ENCODE peak calls at places on chromosomes 3 and 15, in seven cellular contexts. W, T, H, V, L, U and P are unnamed samples. For H3K27me3, the result is how much of the 10 kb centered on the place peaks cover.

GRCh38 chr15:34725565-34725964 is 29.2 kb downstream of the GJD2 start:
- DNase-seq in V (no peak), H (peak), W (no peak), T (no peak), L (no peak), U (no peak), P (no peak)

GRCh38 chr3:32958509-32958908 is 7.1 kb downstream of the CCR4 start:
- DNase-seq in U (no peak), T (no peak), H (no peak), W (no peak), L (no peak), V (no peak), P (no peak)

GRCh38 chr3:118760611-118761606 is 273.7 kb downstream of the IGSF11 start:
- DNase-seq in H (peak), W (no peak), V (no peak), L (no peak), U (no peak), T (peak), P (no peak)

GRCh38 chr3:172673210-172673679 is 37.6 kb downstream of the NCEH1 start:
- DNase-seq in V (no peak), U (peak), L (no peak), T (peak), H (peak), W (peak), P (peak)

GRCh38 chr15:80844011-80844732 is 65.0 kb downstream of the CEMIP start:
- DNase-seq in V (no peak), T (no peak), L (no peak), H (peak), W (no peak), U (peak), P (no peak)

GRCh38 chr3:161372321-161373260 is 1.3 kb upstream of the SPTSSB start:
- DNase-seq in U (peak), V (no peak), H (no peak), L (no peak), W (peak), T (peak), P (no peak)

GRCh38 chr3:94607778-94608177 is 544.9 kb downstream of the NSUN3 start:
- DNase-seq in H (no peak), T (no peak), W (no peak), V (no peak), L (no peak), U (no peak), P (no peak)

GRCh38 chr3:175940243-175940642 is 1081.1 kb downstream of the NAALADL2 start:
- DNase-seq in U (no peak), H (peak), V (no peak), W (no peak), L (no peak), T (no peak), P (no peak)

GRCh38 chr15:99431661-99432091 is 134.1 kb upstream of the MEF2A start:
- DNase-seq in V (peak), T (no peak), U (no peak), L (no peak), H (no peak), W (peak), P (no peak)

GRCh38 chr15:63321462-63321861 is 44.1 kb downstream of the APH1B start:
- DNase-seq in V (no peak), W (no peak), L (no peak), T (no peak), U (no peak), H (no peak), P (no peak)

GRCh38 chr3:124845406-124845805 is 41.8 kb downstream of the ITGB5 start:
- DNase-seq in T (no peak), U (peak), L (no peak), H (peak), W (no peak), V (peak), P (no peak)

GRCh38 chr3:31546725-31547124 is 14.0 kb downstream of the STT3B start:
- DNase-seq in T (no peak), L (no peak), H (no peak), W (no peak), U (no peak), V (no peak), P (no peak)

GRCh38 chr3:110804856-110805255 is 266.8 kb upstream of the NECTIN3 start:
- DNase-seq in H (no peak), L (no peak), T (no peak), V (no peak), U (no peak), W (no peak), P (no peak)

GRCh38 chr3:141114816-141115458 is 63.8 kb downstream of the SPSB4 start:
- DNase-seq in L (no peak), H (no peak), W (no peak), T (peak), U (no peak), V (no peak), P (no peak)
- TF ChIP-seq CTCF in L (no peak), H (peak), W (peak), T (peak), U (no peak), V (peak), P (peak)

GRCh38 chr15:73755946-73756345 is 2.8 kb upstream of the INSYN1 start:
- DNase-seq in W (no peak), V (no peak), T (no peak), U (no peak), H (no peak), L (no peak), P (no peak)

GRCh38 chr15:73754461-73754860 is 1.3 kb upstream of the INSYN1 start:
- DNase-seq in W (no peak), T (no peak), U (no peak), H (no peak), L (no peak), V (no peak), P (no peak)

GRCh38 chr15:73756390-73756789 is 3.2 kb upstream of the INSYN1 start:
- DNase-seq in H (no peak), L (no peak), U (no peak), T (no peak), W (no peak), V (no peak), P (no peak)

GRCh38 chr15:73756947-73757513 is 3.9 kb upstream of the INSYN1 start:
- DNase-seq in L (no peak), V (no peak), W (no peak), U (no peak), T (no peak), H (no peak), P (no peak)

DNA sequence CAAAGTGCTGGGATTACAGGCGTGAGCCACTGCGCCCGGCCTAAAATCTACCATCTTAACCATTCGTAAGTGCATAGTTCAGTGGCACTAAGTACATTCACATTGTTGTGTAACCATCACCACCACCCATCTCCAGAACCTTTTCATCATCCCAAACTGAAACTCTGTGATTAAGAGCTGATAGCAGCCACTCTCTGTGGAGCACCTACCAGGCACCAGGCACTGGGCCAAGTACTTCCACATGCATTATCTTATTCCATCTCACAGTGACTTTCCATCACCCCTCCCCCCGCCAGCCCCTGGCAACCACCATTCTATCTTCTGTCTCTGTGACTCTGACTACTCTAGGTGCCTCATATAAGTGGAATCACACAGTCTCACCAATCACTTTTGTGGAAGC is 2.3 kb upstream of the INSYN1 start:
- DNase-seq in T (no peak), W (no peak), V (no peak), H (no peak), U (no peak), L (no peak), P (no peak)
- H3K27me3 ChIP-seq in T (under half), W (under half), V (half or more), H (under half), U (under half), L (under half), P (under half)

GRCh38 chr3:38133209-38133556 is 3.7 kb downstream of the ACAA1 start:
- DNase-seq in H (no peak), U (no peak), L (no peak), W (no peak), T (no peak), V (no peak), P (no peak)

GRCh38 chr3:38133557-38134405 is 3.1 kb downstream of the ACAA1 start:
- DNase-seq in H (no peak), T (no peak), V (no peak), W (no peak), L (no peak), U (no peak), P (peak)

GRCh38 chr3:38130631-38131065 is 6.3 kb downstream of the ACAA1 start:
- DNase-seq in W (peak), U (no peak), T (no peak), L (no peak), H (no peak), V (peak), P (peak)

GRCh38 chr3:38130219-38130618 is 6.7 kb downstream of the ACAA1 start:
- DNase-seq in H (no peak), L (no peak), T (no peak), W (no peak), V (no peak), U (no peak), P (no peak)

GRCh38 chr3:38131621-38132369 is 5.1 kb downstream of the ACAA1 start:
- DNase-seq in H (no peak), L (no peak), U (peak), W (no peak), V (peak), T (peak), P (peak)
- TF ChIP-seq CTCF in H (peak), L (peak), U (peak), W (no peak), V (no peak), T (peak), P (peak)

GRCh38 chr3:11001020-11001657 is 8.6 kb downstream of the SLC6A1 start:
- DNase-seq in W (no peak), L (no peak), V (no peak), H (no peak), T (peak), U (peak), P (peak)

GRCh38 chr3:11000528-11000927 is 8.0 kb downstream of the SLC6A1 start:
- DNase-seq in L (no peak), T (no peak), H (no peak), V (no peak), W (no peak), U (no peak), P (no peak)

GRCh38 chr3:10998542-10998941 is 6.0 kb downstream of the SLC6A1 start:
- DNase-seq in W (no peak), V (no peak), U (no peak), H (no peak), T (no peak), L (no peak), P (peak)

GRCh38 chr3:11001658-11002021 is 9.1 kb downstream of the SLC6A1 start:
- DNase-seq in L (no peak), W (no peak), H (no peak), V (no peak), U (no peak), T (no peak), P (no peak)

GRCh38 chr3:10999516-10999915 is 7.0 kb downstream of the SLC6A1 start:
- DNase-seq in V (no peak), H (no peak), L (no peak), W (no peak), T (no peak), U (no peak), P (no peak)
- H3K27me3 ChIP-seq in V (half or more), H (half or more), L (under half), W (under half), T (under half), U (under half), P (under half)

DNA sequence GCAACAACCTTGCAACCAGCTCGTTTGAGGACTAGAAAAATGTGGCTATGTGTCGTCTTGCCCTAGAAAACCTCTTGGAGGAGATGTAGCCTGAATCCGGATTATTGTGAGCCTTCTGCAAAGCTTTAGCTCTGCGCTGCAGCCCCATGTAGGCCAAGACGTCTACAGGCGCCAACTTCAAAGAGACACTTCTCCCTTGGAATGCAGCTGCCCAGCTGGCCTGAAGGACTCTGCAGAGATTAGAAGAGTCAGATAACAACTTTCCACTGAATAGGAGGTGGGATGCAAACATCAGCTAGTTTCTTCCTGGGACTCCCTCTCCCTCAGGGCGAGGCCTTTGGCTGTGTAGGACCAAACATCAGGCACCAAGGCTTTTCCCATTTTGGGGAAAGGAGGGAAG is 356.5 kb upstream of the IL12A start:
- DNase-seq in W (no peak), T (peak), L (no peak), H (no peak), U (no peak), V (no peak), P (no peak)
- TF ChIP-seq CTCF in W (no peak), T (no peak), L (no peak), H (no peak), U (no peak), V (no peak), P (no peak)

DNA sequence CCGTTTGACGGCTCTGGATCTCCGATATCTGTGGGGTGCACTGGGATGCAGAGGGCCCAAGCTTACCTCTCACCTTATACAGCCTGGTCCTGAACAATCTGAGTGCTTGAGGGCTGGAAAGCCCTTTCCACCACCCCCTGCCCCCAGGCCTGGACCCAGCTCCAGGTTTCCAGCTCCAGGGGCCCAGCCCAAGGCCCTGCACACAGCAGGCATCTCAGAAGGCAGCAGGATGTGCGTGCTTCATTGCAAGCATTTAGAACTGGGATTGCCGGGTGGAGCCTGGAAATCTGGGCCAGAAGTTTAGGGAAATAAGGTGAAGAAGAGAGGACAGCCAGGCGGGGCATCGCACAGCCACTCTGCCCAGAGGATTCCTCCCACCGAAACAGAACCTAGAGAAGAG is 25.6 kb downstream of the CCDC33 start:
- DNase-seq in T (no peak), V (no peak), L (no peak), W (no peak), H (no peak), U (no peak), P (no peak)
- H3K27me3 ChIP-seq in T (under half), V (half or more), L (under half), W (half or more), H (under half), U (under half), P (under half)

DNA sequence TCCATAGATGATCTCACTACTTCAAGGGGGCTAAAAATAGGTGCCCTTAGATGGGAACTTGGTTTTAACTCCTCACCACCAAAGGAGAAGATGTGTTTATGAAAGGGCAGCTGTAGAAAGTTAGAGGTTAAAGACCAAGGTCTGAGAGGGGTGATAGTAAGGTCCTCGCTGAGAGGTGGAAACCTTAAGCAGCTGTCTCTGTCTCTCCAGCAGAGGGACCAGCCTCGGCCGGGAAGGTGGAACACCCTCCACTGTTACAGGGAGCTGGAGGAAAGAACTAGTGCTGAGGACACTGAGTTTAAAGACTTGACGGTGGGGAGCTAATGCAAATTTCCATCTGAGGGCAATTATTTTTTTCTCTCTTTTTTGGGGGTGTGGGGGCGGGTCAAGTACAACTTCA is 8.9 kb upstream of the RLBP1 start:
- DNase-seq in U (no peak), T (peak), L (no peak), W (no peak), H (no peak), V (no peak), P (no peak)
- TF ChIP-seq CTCF in U (peak), T (peak), L (no peak), W (no peak), H (no peak), V (no peak), P (no peak)